ENCODE peak calls at places on chromosome 2, in five cellular contexts. C is BE2C, L is H7, U is AG09309, W is Peyer's patch. R is an unnamed sample.
A peak's percentile ranks its signal among the peaks of the same experiment; 100 is the strongest.

GRCh38 chr2:6793913-6794312 is 71.8 kb downstream of the CMPK2 start:
- DNase-seq in U (no peak), W (no peak), C (no peak), L (no peak), R (no peak)

GRCh38 chr2:206408323-206409320 is 34.7 kb upstream of the ADAM23 start:
- DNase-seq in C (no peak), W (no peak), L (no peak), U (no peak), R (no peak)

GRCh38 chr2:71063216-71063615 is 5.2 kb upstream of the NAGK start:
- DNase-seq in W (no peak), L (no peak), U (no peak), C (no peak), R (no peak)

GRCh38 chr2:10930731-10931516 is 19.2 kb downstream of the KCNF1 start:
- DNase-seq in W (no peak), L (no peak), U (no peak), C (no peak), R (no peak)

GRCh38 chr2:74915743-74916142 is 42.7 kb upstream of the POLE4 start:
- DNase-seq in W (no peak), C (no peak), L (no peak), U (no peak), R (no peak)

GRCh38 chr2:215365184-215365658 is 53.4 kb downstream of the ATIC start:
- DNase-seq in L (no peak), C (no peak), W (no peak), U (no peak), R (no peak)

GRCh38 chr2:215028231-215028630 is 110.2 kb downstream of the ABCA12 start:
- DNase-seq in W (no peak), C (no peak), U (peak; percentile 52), L (no peak), R (no peak)

GRCh38 chr2:122875091-122875651 is 1119.7 kb downstream of the TSN start:
- DNase-seq in C (no peak), U (no peak), L (no peak), W (no peak), R (no peak)

GRCh38 chr2:222859786-222860726 is 780 bp upstream of the ACSL3 start:
- DNase-seq in W (no peak), C (peak; percentile 74), U (no peak), L (peak; percentile 32), R (peak; percentile 77)

GRCh38 chr2:130829020-130829419 is 7.7 kb upstream of the ARHGEF4 start:
- DNase-seq in U (no peak), L (peak; percentile 75), C (no peak), W (no peak), R (no peak)

GRCh38 chr2:197435598-197436435 is 989 bp upstream of the SF3B1 start:
- DNase-seq in U (no peak), W (no peak), L (no peak), C (no peak), R (no peak)

GRCh38 chr2:66432801-66433694 is 1.9 kb upstream of the MEIS1 start:
- DNase-seq in W (no peak), C (peak; percentile 86), L (peak; percentile 97), U (peak; percentile 93), R (peak; percentile 92)

GRCh38 chr2:150732491-150732890 is 245.0 kb upstream of the RND3 start:
- DNase-seq in C (no peak), U (no peak), W (no peak), L (no peak), R (no peak)

GRCh38 chr2:54772110-54772509 is 48.6 kb downstream of the EML6 start:
- DNase-seq in L (no peak), C (no peak), U (peak; percentile 34), W (no peak), R (no peak)

DNA sequence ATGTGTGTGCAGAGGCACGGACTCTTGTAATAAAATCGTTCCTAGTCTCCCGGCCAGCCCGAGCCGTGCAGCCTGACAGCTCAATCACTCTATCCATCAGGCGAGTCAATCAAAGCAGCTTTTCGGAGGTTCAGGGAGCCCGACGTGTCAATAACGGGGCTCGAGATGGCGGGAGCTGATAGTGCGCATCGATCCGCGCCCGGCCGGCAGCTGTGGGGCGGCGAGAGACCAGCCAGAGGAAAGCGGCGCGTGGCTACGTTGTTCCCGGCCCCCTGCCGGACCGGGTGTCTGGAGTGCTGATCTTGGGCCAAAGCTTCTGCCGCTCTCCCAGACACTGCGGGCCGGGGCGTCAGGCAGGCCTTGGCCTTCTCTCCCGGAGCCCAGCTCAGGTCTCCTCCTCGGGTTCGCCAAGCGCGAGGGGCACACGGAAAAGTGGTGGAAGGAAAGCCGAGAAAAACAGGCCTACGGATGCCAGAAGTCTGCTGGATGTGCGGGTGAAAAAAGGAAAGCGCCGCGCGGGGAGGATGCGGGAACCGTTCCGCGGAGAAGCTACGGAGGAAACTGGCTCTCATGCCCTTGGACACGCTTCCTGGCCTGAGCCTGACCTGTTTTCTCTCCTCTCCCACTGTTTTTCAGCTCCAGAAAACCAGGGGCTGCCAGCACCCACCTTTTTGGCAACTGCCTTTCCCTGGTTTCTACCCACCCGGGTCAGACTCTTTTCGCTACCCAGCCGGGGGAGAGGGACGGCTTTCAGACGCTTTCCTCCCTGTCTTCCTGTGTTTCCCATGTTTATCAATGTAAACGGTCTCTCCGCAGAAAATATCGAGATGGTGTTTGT is 2.2 kb downstream of the EN1 start:
- DNase-seq in C (no peak), L (peak; percentile 68), U (no peak), W (peak; percentile 4), R (no peak)
- H3K4me3 ChIP-seq in C (no peak overlapping the region), L (no peak overlapping the region), U (peak overlapping the region; percentile 70), W (no peak overlapping the region), R (peak overlapping the region; percentile 71)

GRCh38 chr2:120344991-120345975 is 653 bp upstream of the INHBB start:
- DNase-seq in C (no peak), W (no peak), U (no peak), L (peak; percentile 86), R (no peak)
- H3K4me3 ChIP-seq in C (no peak overlapping the region), W (peak overlapping the region; percentile 24), U (peak overlapping the region; percentile 31), L (peak overlapping the region; percentile 33), R (peak overlapping the region; percentile 84)

DNA sequence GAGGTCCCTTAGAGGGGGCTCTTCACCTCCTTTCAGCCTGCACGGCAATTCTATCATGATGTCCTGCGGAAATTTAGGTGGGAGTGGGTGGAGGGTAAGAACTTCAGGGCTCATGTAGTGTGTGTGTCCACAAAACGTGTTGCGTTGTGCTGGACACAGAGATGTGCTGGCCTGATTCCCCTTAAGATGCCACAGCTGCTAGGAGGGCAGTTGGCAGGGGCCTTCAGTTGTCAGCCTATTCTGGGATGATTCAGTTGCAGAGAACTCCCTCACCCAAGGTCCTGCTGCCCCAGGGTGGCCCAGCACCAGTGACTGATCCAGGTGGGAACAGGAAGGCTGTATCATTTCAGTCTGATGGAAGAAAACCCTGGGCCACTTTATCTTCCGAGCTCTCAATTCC is 1.0 kb upstream of the HJURP start:
- DNase-seq in W (no peak), U (no peak), L (no peak), C (no peak), R (no peak)
- H3K4me3 ChIP-seq in W (no peak overlapping the region), U (no peak overlapping the region), L (no peak overlapping the region), C (no peak overlapping the region), R (peak overlapping the region; percentile 73)

DNA sequence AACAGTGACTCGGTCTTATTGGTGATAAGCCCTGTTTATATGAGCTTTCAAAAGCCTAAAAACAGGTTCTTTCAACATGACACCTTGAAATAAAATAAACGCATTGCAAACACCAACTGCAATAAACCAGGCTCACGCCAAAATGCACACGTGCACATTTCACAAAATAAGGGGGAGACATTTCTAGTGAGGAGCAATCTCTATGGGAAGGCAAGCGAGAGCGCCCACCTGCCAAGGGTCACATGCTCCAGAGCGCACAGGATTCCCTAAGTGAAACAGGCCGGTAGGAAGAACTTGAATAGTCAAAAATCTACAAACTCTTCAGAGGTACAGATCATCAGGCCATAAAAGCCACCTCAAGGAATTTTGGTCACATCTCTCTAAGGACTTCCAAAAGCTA is 1.9 kb downstream of the PID1 start:
- DNase-seq in U (no peak), L (no peak), W (no peak), C (no peak), R (no peak)
- H3K4me3 ChIP-seq in U (no peak overlapping the region), L (no peak overlapping the region), W (no peak overlapping the region), C (no peak overlapping the region), R (peak overlapping the region; percentile 95)

GRCh38 chr2:59959944-59960343 is 593.5 kb downstream of the BCL11A start:
- DNase-seq in W (no peak), C (no peak), U (no peak), L (peak; percentile 51), R (no peak)
- H3K4me3 ChIP-seq in W (no peak overlapping the region), C (no peak overlapping the region), U (no peak overlapping the region), L (no peak overlapping the region), R (no peak overlapping the region)

DNA sequence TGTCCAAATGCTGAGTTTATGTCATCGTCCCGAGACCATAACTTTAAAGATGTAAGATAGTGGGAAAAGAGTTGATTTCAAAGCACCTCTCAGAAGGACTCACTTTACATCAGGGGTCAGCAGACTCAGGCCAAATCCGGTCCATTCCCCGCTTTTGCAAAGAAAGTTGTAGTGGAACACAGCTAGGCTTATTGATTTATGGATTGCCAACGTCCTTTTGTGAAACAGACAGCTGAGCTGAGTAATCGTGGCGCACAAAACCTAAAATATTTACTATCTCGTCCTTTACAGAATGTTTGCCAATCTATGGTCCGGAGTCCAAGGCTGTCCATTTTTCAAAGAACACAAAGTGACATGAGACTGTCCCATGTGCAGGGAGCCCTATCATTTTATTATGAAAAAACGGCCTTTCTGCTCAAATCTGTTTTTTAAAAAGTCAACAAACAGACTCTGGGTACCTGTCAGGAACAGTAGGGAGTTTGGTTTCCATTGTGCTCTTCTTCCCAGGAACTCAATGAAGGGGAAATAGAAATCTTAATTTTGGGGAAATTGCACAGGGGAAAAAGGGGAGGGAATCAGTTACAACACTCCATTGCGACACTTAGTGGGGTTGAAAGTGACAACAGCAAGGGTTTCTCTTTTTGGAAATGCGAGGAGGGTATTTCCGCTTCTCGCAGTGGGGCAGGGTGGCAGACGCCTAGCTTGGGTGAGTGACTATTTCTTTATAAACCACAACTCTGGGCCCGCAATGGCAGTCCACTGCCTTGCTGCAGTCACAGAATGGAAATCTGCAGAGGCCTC is at the start of gene IL1RN:
- DNase-seq in C (no peak), L (no peak), U (no peak), W (no peak), R (peak; percentile 36)
- H3K4me3 ChIP-seq in C (no peak within 1 kb of the TSS), L (no peak within 1 kb of the TSS), U (no peak within 1 kb of the TSS), W (no peak within 1 kb of the TSS), R (no peak within 1 kb of the TSS)

GRCh38 chr2:45982096-45982495 is 315.1 kb upstream of the EPAS1 start:
- DNase-seq in L (no peak), W (no peak), C (no peak), U (no peak), R (no peak)
- H3K4me3 ChIP-seq in L (no peak overlapping the region), W (no peak overlapping the region), C (no peak overlapping the region), U (no peak overlapping the region), R (no peak overlapping the region)

GRCh38 chr2:68764041-68764780 is 29.6 kb downstream of the ARHGAP25 start:
- DNase-seq in U (no peak), C (no peak), W (no peak), L (no peak), R (no peak)
- H3K4me3 ChIP-seq in U (no peak overlapping the region), C (no peak overlapping the region), W (peak overlapping the region; percentile 1), L (no peak overlapping the region), R (peak overlapping the region; percentile 33)

R was measured in coronary artery.